ENCODE peak calls at places on chromosome 5, in ten cellular contexts. C is adrenal gland, G is esophagus squamous epithelium, Q is tibial nerve, O is heart left ventricle, T is upper lobe of left lung, J is ovary, R is uterus, H is sigmoid colon, W is suprapubic skin. D is an unnamed sample.

GRCh38 chr5:138569759-138570158 is 5.4 kb downstream of the HSPA9 start:
- DNase-seq in C (no peak), G (no peak), Q (no peak), O (no peak), T (no peak), J (no peak), R (no peak), H (no peak), W (no peak), D (no peak)

GRCh38 chr5:112418412-112419049 is 546 bp downstream of the EPB41L4A start:
- DNase-seq in C (no peak), G (no peak), Q (no peak), O (peak), T (no peak), J (peak), R (no peak), H (no peak), W (no peak), D (no peak)

GRCh38 chr5:154714271-154714986 is 40.7 kb upstream of the LARP1 start:
- DNase-seq in C (no peak), G (no peak), Q (no peak), O (no peak), T (peak), J (no peak), R (no peak), H (no peak), W (no peak), D (no peak)

GRCh38 chr5:64790210-64790609 is 21.5 kb downstream of the CWC27 start:
- DNase-seq in C (no peak), G (no peak), Q (no peak), O (no peak), T (no peak), J (no peak), R (no peak), H (no peak), W (no peak), D (no peak)

GRCh38 chr5:179256229-179257189 is 88.8 kb downstream of the ADAMTS2 start:
- DNase-seq in C (peak), G (no peak), Q (no peak), O (no peak), T (peak), J (peak), R (peak), H (peak), W (peak), D (peak)

GRCh38 chr5:146426853-146427618 is 20.1 kb upstream of the TCERG1 start:
- DNase-seq in C (no peak), G (no peak), Q (no peak), O (no peak), T (no peak), J (no peak), R (no peak), H (no peak), W (no peak), D (no peak)

GRCh38 chr5:160434022-160434531 is 12.4 kb downstream of the PTTG1 start:
- DNase-seq in C (no peak), G (no peak), Q (no peak), O (no peak), T (no peak), J (no peak), R (no peak), H (no peak), W (no peak), D (no peak)

GRCh38 chr5:90598300-90598699 is 39.7 kb downstream of the ADGRV1 start:
- DNase-seq in C (no peak), G (no peak), Q (no peak), O (no peak), T (no peak), J (no peak), R (no peak), H (no peak), W (no peak), D (no peak)

GRCh38 chr5:140108093-140109049 is 5.5 kb upstream of the PURA start:
- DNase-seq in C (peak), G (no peak), Q (no peak), O (peak), T (peak), J (peak), R (peak), H (peak), W (peak), D (peak)

GRCh38 chr5:58456486-58456885 is 3.4 kb downstream of the PLK2 start:
- DNase-seq in C (no peak), G (no peak), Q (no peak), O (no peak), T (no peak), J (no peak), R (no peak), H (no peak), W (no peak), D (no peak)

GRCh38 chr5:134477462-134478245 is 47.8 kb upstream of the JADE2 start:
- DNase-seq in C (no peak), G (no peak), Q (no peak), O (no peak), T (no peak), J (no peak), R (no peak), H (no peak), W (peak), D (peak)

GRCh38 chr5:154967419-154968024 is 26.6 kb downstream of the MRPL22 start:
- DNase-seq in C (no peak), G (no peak), Q (no peak), O (no peak), T (no peak), J (no peak), R (no peak), H (no peak), W (no peak), D (no peak)

GRCh38 chr5:1503301-1504243 is 20.2 kb downstream of the LPCAT1 start:
- DNase-seq in C (peak), G (no peak), Q (no peak), O (peak), T (peak), J (no peak), R (no peak), H (no peak), W (no peak), D (peak)

GRCh38 chr5:155128786-155129512 is 115.4 kb downstream of the KIF4B start:
- DNase-seq in C (peak), G (no peak), Q (no peak), O (no peak), T (no peak), J (no peak), R (no peak), H (no peak), W (no peak), D (no peak)

GRCh38 chr5:141135030-141135717 is at the start of gene PCDHB5:
- DNase-seq in C (peak), G (no peak), Q (no peak), O (no peak), T (no peak), J (peak), R (no peak), H (no peak), W (no peak), D (no peak)

GRCh38 chr5:180143656-180144364 is 65.2 kb downstream of the RASGEF1C start:
- DNase-seq in C (no peak), G (no peak), Q (no peak), O (no peak), T (no peak), J (no peak), R (no peak), H (peak), W (peak), D (peak)

GRCh38 chr5:39200081-39200480 is 19.3 kb downstream of the FYB1 start:
- DNase-seq in C (no peak), G (no peak), Q (no peak), O (no peak), T (no peak), J (no peak), R (no peak), H (no peak), W (no peak), D (peak)

GRCh38 chr5:159059722-159060121 is 40.0 kb downstream of the EBF1 start:
- DNase-seq in C (no peak), G (no peak), Q (no peak), O (no peak), T (no peak), J (no peak), R (no peak), H (no peak), W (no peak), D (no peak)

GRCh38 chr5:53303105-53303504 is 177.3 kb upstream of the FST start:
- DNase-seq in C (no peak), G (no peak), Q (no peak), O (no peak), T (no peak), J (no peak), R (no peak), H (no peak), W (no peak), D (no peak)

GRCh38 chr5:145056805-145057204 is 778.3 kb downstream of the PRELID2 start:
- DNase-seq in C (no peak), G (no peak), Q (no peak), O (no peak), T (no peak), J (no peak), R (no peak), H (no peak), W (no peak), D (no peak)

GRCh38 chr5:119411291-119411934 is 40.9 kb upstream of the HSD17B4 start:
- DNase-seq in C (no peak), G (no peak), Q (no peak), O (no peak), T (no peak), J (no peak), R (no peak), H (no peak), W (no peak), D (no peak)

GRCh38 chr5:119412828-119413227 is 39.5 kb upstream of the HSD17B4 start:
- DNase-seq in C (no peak), G (no peak), Q (no peak), O (no peak), T (no peak), J (no peak), R (no peak), H (no peak), W (no peak), D (no peak)

GRCh38 chr5:119410448-119411170 is 41.7 kb upstream of the HSD17B4 start:
- DNase-seq in C (no peak), G (no peak), Q (no peak), O (no peak), T (no peak), J (no peak), R (no peak), H (no peak), W (no peak), D (no peak)

GRCh38 chr5:119409235-119409815 is 43.0 kb upstream of the HSD17B4 start:
- DNase-seq in C (no peak), G (no peak), Q (no peak), O (no peak), T (no peak), J (no peak), R (no peak), H (no peak), W (no peak), D (no peak)

DNA sequence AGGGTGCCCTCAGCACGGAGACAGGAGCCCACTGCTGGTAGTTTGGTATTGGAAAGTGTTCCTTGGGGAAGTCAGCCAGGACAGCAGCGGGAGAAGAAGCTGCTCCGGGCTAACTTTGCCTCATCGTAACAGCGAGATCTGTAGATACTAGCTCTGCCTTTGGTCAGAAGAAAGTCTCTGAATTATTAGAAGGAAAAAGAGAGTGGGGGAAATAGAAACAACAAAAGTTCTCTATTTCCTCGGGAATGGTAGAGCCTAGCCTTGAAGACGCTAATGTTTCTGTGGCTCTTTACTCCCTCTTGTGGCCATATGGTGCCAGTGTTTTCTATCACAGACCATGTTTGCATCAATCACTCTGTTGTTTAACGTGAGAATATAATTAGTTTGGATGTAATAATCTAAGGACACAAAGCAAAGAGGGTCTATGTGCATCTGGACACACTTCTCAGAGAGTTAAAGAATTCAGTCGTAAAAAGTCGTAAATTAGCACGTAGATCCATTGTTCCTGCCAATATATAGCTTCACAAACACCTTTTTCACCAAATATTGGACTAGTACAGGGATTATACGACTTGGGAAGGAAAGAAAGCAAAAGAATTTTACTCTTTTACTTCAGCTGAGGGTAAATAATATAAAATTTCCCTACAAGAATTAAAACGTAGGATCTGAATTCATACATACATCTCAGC is 40.2 kb upstream of the HSD17B4 start:
- DNase-seq in C (peak), G (no peak), Q (peak), O (peak), T (peak), J (peak), R (peak), H (peak), W (no peak), D (no peak)
- TF ChIP-seq CTCF in C (peak), G (peak), Q (peak), O (peak), T (peak), J (peak), R (peak), H (peak), W (peak), D (peak)

GRCh38 chr5:149798466-149798865 is 68.4 kb downstream of the PPARGC1B start:
- DNase-seq in C (no peak), G (no peak), Q (no peak), O (no peak), T (no peak), J (no peak), R (no peak), H (no peak), W (no peak), D (no peak)

GRCh38 chr5:149795360-149795759 is 65.2 kb downstream of the PPARGC1B start:
- DNase-seq in C (no peak), G (no peak), Q (no peak), O (no peak), T (no peak), J (no peak), R (no peak), H (no peak), W (no peak), D (no peak)

GRCh38 chr5:149796025-149796424 is 65.9 kb downstream of the PPARGC1B start:
- DNase-seq in C (no peak), G (no peak), Q (no peak), O (no peak), T (no peak), J (no peak), R (no peak), H (no peak), W (no peak), D (no peak)

GRCh38 chr5:149797897-149798296 is 67.8 kb downstream of the PPARGC1B start:
- DNase-seq in C (no peak), G (no peak), Q (no peak), O (no peak), T (no peak), J (no peak), R (no peak), H (no peak), W (no peak), D (no peak)

GRCh38 chr5:149796836-149797235 is 66.7 kb downstream of the PPARGC1B start:
- DNase-seq in C (no peak), G (no peak), Q (no peak), O (no peak), T (no peak), J (no peak), R (no peak), H (no peak), W (no peak), D (no peak)
- TF ChIP-seq POLR2A in C (no peak), G (no peak), Q (no peak), O (no peak), T (no peak), J (no peak), R (no peak), H (no peak), W (no peak), D (no peak)

DNA sequence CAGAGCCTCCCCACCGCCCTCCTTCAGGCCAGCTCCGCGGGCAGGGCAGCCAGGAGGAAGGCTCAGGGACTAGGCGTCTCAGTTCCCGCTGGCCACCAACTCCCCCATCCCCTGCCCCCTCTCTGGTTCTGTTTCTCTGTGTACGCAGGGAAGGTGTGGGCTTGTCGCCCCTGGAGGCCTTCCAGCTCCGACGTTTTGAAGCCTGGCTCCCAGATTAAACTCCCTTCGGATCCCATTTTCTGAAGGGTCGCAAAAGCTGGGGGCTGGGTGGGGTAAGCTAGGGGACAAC is 346 bp downstream of the ATOX1 start:
- DNase-seq in C (no peak), G (no peak), Q (no peak), O (peak), T (peak), J (no peak), R (no peak), H (peak), W (no peak), D (no peak)
- H3K4me3 ChIP-seq in C (peak), G (peak), Q (peak), O (peak), T (peak), J (peak), R (peak), H (peak), W (peak), D (peak)

DNA sequence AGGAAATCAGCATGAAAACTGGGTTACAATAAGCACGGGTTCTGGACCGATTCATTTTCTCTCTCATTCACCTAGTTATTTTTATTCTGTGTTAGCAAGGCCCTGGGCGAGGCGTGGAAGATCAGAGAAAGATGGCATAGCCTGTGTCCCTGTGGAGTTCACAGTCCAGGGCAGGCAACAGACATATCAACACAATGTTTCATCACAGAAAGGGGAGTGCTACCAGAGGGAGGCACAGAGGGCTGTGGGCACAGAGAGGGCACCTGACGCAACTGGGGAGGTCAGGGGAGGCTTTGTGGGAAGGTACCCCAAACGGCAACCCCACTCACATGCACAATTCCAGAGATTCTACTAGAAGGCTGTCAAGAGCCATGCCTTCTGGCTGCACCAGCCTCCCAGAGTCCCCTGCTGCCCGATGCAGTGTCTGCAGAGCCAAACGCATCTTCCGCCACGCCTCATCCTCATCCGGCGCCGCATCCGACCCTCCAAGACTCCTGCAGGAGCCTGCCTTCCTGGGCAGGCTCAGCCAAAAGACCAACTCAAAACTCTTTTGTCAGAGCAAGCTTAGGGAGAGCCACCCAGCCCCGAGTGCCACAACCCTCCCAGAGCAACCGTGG is 1.4 kb downstream of the FAM193B start:
- DNase-seq in C (peak), G (no peak), Q (no peak), O (no peak), T (no peak), J (no peak), R (no peak), H (no peak), W (no peak), D (no peak)
- TF ChIP-seq CTCF in C (no peak), G (no peak), Q (no peak), O (no peak), T (no peak), J (no peak), R (no peak), H (no peak), W (no peak), D (no peak)

GRCh38 chr5:123367739-123368138 is 55.5 kb downstream of the CEP120 start:
- DNase-seq in C (no peak), G (no peak), Q (no peak), O (no peak), T (no peak), J (no peak), R (no peak), H (no peak), W (no peak), D (no peak)

GRCh38 chr5:123359866-123360569 is 63.2 kb downstream of the CEP120 start:
- DNase-seq in C (no peak), G (no peak), Q (no peak), O (no peak), T (no peak), J (no peak), R (peak), H (no peak), W (no peak), D (no peak)

GRCh38 chr5:123360910-123361309 is 62.3 kb downstream of the CEP120 start:
- DNase-seq in C (no peak), G (no peak), Q (no peak), O (no peak), T (no peak), J (no peak), R (no peak), H (no peak), W (no peak), D (no peak)

GRCh38 chr5:123365163-123365562 is 58.0 kb downstream of the CEP120 start:
- DNase-seq in C (no peak), G (no peak), Q (no peak), O (no peak), T (no peak), J (no peak), R (no peak), H (no peak), W (no peak), D (no peak)

GRCh38 chr5:123364443-123364842 is 58.8 kb downstream of the CEP120 start:
- DNase-seq in C (no peak), G (no peak), Q (no peak), O (no peak), T (no peak), J (no peak), R (no peak), H (no peak), W (no peak), D (no peak)
- TF ChIP-seq POLR2A in C (no peak), G (no peak), Q (no peak), O (no peak), T (no peak), J (no peak), R (no peak), H (no peak), W (no peak), D (no peak)

GRCh38 chr5:10760033-10760975 is 730 bp downstream of the DAP start:
- DNase-seq in C (peak), G (no peak), Q (no peak), O (peak), T (peak), J (peak), R (peak), H (peak), W (no peak), D (peak)

GRCh38 chr5:10757043-10757442 is 4.0 kb downstream of the DAP start:
- DNase-seq in C (peak), G (no peak), Q (no peak), O (no peak), T (no peak), J (no peak), R (no peak), H (no peak), W (no peak), D (no peak)

GRCh38 chr5:10756539-10756938 is 4.5 kb downstream of the DAP start:
- DNase-seq in C (peak), G (no peak), Q (no peak), O (no peak), T (no peak), J (no peak), R (no peak), H (no peak), W (no peak), D (no peak)

GRCh38 chr5:10760976-10761841 is at the start of gene DAP:
- DNase-seq in C (peak), G (peak), Q (peak), O (peak), T (peak), J (peak), R (peak), H (peak), W (peak), D (peak)

GRCh38 chr5:10759111-10759510 is 1.9 kb downstream of the DAP start:
- DNase-seq in C (no peak), G (no peak), Q (no peak), O (no peak), T (no peak), J (no peak), R (no peak), H (no peak), W (no peak), D (no peak)
- H3K4me3 ChIP-seq in C (no peak), G (no peak), Q (no peak), O (no peak), T (no peak), J (no peak), R (no peak), H (no peak), W (no peak), D (no peak)